ENCODE peak calls at places on chromosomes 1 and 21, in six cellular contexts. X is GM12878, S is stomach, L is sigmoid colon, E is A549, U is transverse colon. B is an unnamed sample.

GRCh38 chr1:64387382-64388066 is 82.4 kb upstream of the CACHD1 start:
- DNase-seq in X (no peak), S (no peak), L (no peak), E (no peak), U (no peak), B (no peak)

GRCh38 chr1:6208723-6209660 is 3.1 kb downstream of the RNF207 start:
- DNase-seq in X (no peak), S (peak; percentile 55), L (no peak), E (no peak), U (peak; percentile 54), B (no peak)

GRCh38 chr1:36306902-36307456 is 811 bp downstream of the SH3D21 start:
- DNase-seq in X (peak; percentile 80), S (peak; percentile 92), L (peak; percentile 96), E (peak; percentile 87), U (peak; percentile 96), B (peak; percentile 94)

GRCh38 chr1:3707298-3707938 is 44.8 kb upstream of the CCDC27 start:
- DNase-seq in X (no peak), S (no peak), L (no peak), E (no peak), U (no peak), B (no peak)

GRCh38 chr1:155968670-155969069 is 9.7 kb downstream of the ARHGEF2 start:
- DNase-seq in X (no peak), S (no peak), L (no peak), E (no peak), U (no peak), B (no peak)

GRCh38 chr1:222570837-222571236 is 18.9 kb downstream of the TAF1A start:
- DNase-seq in X (no peak), S (no peak), L (no peak), E (no peak), U (no peak), B (no peak)

GRCh38 chr1:4657920-4658585 is 3.6 kb downstream of the AJAP1 start:
- DNase-seq in X (no peak), S (no peak), L (no peak), E (no peak), U (no peak), B (no peak)

GRCh38 chr1:61334718-61335589 is 252.6 kb downstream of the NFIA start:
- DNase-seq in X (no peak), S (peak; percentile 30), L (peak; percentile 85), E (no peak), U (peak; percentile 13), B (peak; percentile 89)

GRCh38 chr21:26007911-26008579 is 162.5 kb downstream of the APP start:
- DNase-seq in X (no peak), S (no peak), L (no peak), E (no peak), U (no peak), B (no peak)

GRCh38 chr1:206050655-206051235 is 2.2 kb upstream of the RHEX start:
- DNase-seq in X (peak; percentile 100), S (no peak), L (no peak), E (no peak), U (peak; percentile 71), B (no peak)

GRCh38 chr1:178684111-178684510 is 40.9 kb upstream of the RALGPS2 start:
- DNase-seq in X (no peak), S (no peak), L (no peak), E (no peak), U (no peak), B (no peak)

GRCh38 chr1:202802998-202803932 is 5.0 kb downstream of the KDM5B start:
- DNase-seq in X (no peak), S (no peak), L (no peak), E (peak; percentile 75), U (no peak), B (no peak)

GRCh38 chr21:34576043-34576466 is 38.9 kb downstream of the RCAN1 start:
- DNase-seq in X (no peak), S (no peak), L (no peak), E (no peak), U (no peak), B (no peak)

GRCh38 chr1:201190624-201191051 is at the start of gene IGFN1:
- DNase-seq in X (no peak), S (no peak), L (no peak), E (no peak), U (no peak), B (no peak)

GRCh38 chr1:97623220-97623619 is 297.6 kb downstream of the DPYD start:
- DNase-seq in X (no peak), S (no peak), L (no peak), E (no peak), U (no peak), B (no peak)

GRCh38 chr1:89836252-89836996 is 15.6 kb downstream of the LRRC8D start:
- DNase-seq in X (no peak), S (no peak), L (no peak), E (no peak), U (no peak), B (no peak)

GRCh38 chr1:109959974-109960744 is 24.4 kb upstream of the AHCYL1 start:
- DNase-seq in X (no peak), S (no peak), L (no peak), E (peak; percentile 96), U (no peak), B (no peak)

GRCh38 chr1:212328248-212328647 is 43.0 kb downstream of the PPP2R5A start:
- DNase-seq in X (no peak), S (no peak), L (no peak), E (no peak), U (no peak), B (no peak)

GRCh38 chr1:92808353-92808752 is 23.4 kb upstream of the EVI5 start:
- DNase-seq in X (no peak), S (no peak), L (no peak), E (no peak), U (no peak), B (no peak)

GRCh38 chr21:25934771-25935224 is 200.0 kb downstream of the GABPA start:
- DNase-seq in X (no peak), S (peak; percentile 75), L (peak; percentile 92), E (peak; percentile 58), U (peak; percentile 51), B (peak; percentile 85)

GRCh38 chr1:99481391-99481996 is 164.4 kb upstream of the PALMD start:
- DNase-seq in X (no peak), S (no peak), L (no peak), E (peak; percentile 55), U (peak; percentile 23), B (no peak)

GRCh38 chr1:223704921-223705878 is 7.1 kb upstream of the CAPN2 start:
- DNase-seq in X (no peak), S (no peak), L (no peak), E (peak; percentile 61), U (no peak), B (no peak)

GRCh38 chr1:10651793-10652192 is 144.7 kb downstream of the CASZ1 start:
- DNase-seq in X (no peak), S (peak; percentile 60), L (no peak), E (no peak), U (no peak), B (no peak)

GRCh38 chr1:41646186-41646585 is 161.7 kb upstream of the EDN2 start:
- DNase-seq in X (no peak), S (no peak), L (no peak), E (no peak), U (no peak), B (no peak)

GRCh38 chr1:116877369-116877768 is 32.3 kb upstream of the PTGFRN start:
- DNase-seq in X (no peak), S (no peak), L (no peak), E (no peak), U (no peak), B (no peak)

GRCh38 chr1:116878804-116879477 is 30.8 kb upstream of the PTGFRN start:
- DNase-seq in X (peak; percentile 61), S (no peak), L (peak; percentile 68), E (no peak), U (no peak), B (no peak)

GRCh38 chr1:116881879-116882520 is 27.7 kb upstream of the PTGFRN start:
- DNase-seq in X (no peak), S (peak; percentile 36), L (peak; percentile 85), E (peak; percentile 36), U (peak; percentile 30), B (no peak)

GRCh38 chr1:116880952-116881351 is 28.8 kb upstream of the PTGFRN start:
- DNase-seq in X (no peak), S (no peak), L (peak; percentile 73), E (no peak), U (no peak), B (peak; percentile 78)

GRCh38 chr1:116879478-116880133 is 30.1 kb upstream of the PTGFRN start:
- DNase-seq in X (no peak), S (peak; percentile 38), L (no peak), E (no peak), U (no peak), B (no peak)
- H3K27ac ChIP-seq in X (peak overlapping the region; percentile 4), S (peak overlapping the region; percentile 53), L (peak overlapping the region; percentile 62), E (peak overlapping the region; percentile 54), U (peak overlapping the region; percentile 47), B (peak overlapping the region; percentile 71)

GRCh38 chr21:16124397-16125130 is 394.8 kb downstream of the USP25 start:
- DNase-seq in X (no peak), S (no peak), L (no peak), E (peak; percentile 39), U (no peak), B (no peak)
- TF ChIP-seq EP300 in X (no peak), S (no peak), L (no peak), E (peak; percentile 31), U (no peak), B (no peak)

GRCh38 chr1:26993237-26994019 is at the start of gene TRNP1:
- DNase-seq in X (no peak), S (peak; percentile 83), L (peak; percentile 85), E (peak; percentile 91), U (peak; percentile 53), B (no peak)
- TF ChIP-seq POLR2A in X (peak; percentile 48), S (no peak), L (peak; percentile 63), E (peak; percentile 99), U (peak; percentile 38), B (no peak)

DNA sequence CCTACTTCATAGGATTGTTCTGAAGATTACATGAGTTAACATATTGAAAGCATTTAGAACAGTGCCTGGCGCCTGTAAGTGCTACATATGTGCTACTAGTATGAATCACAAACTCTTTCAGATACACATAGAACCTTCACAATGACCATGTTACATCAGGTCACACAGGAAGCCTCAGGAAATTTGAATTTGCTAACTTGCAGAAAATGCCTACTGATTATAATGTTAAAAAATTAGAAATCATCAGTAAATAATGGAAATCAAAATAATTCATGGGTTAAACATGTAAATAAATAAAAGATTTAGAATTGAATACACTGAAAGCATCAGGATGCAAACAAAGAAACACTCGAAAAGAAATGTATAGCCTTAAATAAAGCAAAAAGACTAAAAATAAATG is 94.9 kb downstream of the SPAG17 start:
- DNase-seq in X (no peak), S (no peak), L (no peak), E (no peak), U (no peak), B (no peak)
- H3K27ac ChIP-seq in X (no peak overlapping the region), S (no peak overlapping the region), L (no peak overlapping the region), E (no peak overlapping the region), U (no peak overlapping the region), B (no peak overlapping the region)

B was measured in suprapubic skin.